ENCODE peak calls at places on chromosomes 11 and 22, in six cellular contexts. M is IMR-90, A is neuronal stem cell, P is H1, R is mesenchymal stem cell, U is trophoblast cell. B is an unnamed sample.

GRCh38 chr11:114259551-114259983 is 36.6 kb upstream of the NNMT start:
- DNase-seq in M (no peak), U (no peak), R (no peak), P (no peak), A (no peak), B (no peak)

GRCh38 chr11:119999220-119999619 is 138.7 kb downstream of the TRIM29 start:
- DNase-seq in M (no peak), A (no peak), P (no peak), U (no peak), R (peak; percentile 1), B (no peak)

GRCh38 chr11:72036687-72037086 is 38.0 kb downstream of the IL18BP start:
- DNase-seq in R (no peak), P (no peak), M (no peak), U (no peak), A (no peak), B (no peak)

GRCh38 chr11:71435278-71435951 is 12.8 kb downstream of the DHCR7 start:
- DNase-seq in M (no peak), P (no peak), R (no peak), U (no peak), A (no peak), B (no peak)

GRCh38 chr22:41517172-41518047 is 26.9 kb downstream of the POLR3H start:
- DNase-seq in A (peak; percentile 57), M (peak; percentile 46), P (peak; percentile 98), U (peak; percentile 80), R (peak; percentile 59), B (peak; percentile 64)

GRCh38 chr11:9448576-9449352 is 12.0 kb upstream of the ZNF143 start:
- DNase-seq in P (peak; percentile 47), M (no peak), U (no peak), A (no peak), R (no peak), B (no peak)

GRCh38 chr11:2129699-2130366 is 9.4 kb downstream of the IGF2 start:
- DNase-seq in M (no peak), A (no peak), U (no peak), P (peak; percentile 39), R (no peak), B (no peak)

GRCh38 chr11:56932572-56933235 is 56.0 kb upstream of the OR5AK2 start:
- DNase-seq in A (no peak), M (peak; percentile 28), U (peak; percentile 20), R (no peak), P (no peak), B (no peak)

DNA sequence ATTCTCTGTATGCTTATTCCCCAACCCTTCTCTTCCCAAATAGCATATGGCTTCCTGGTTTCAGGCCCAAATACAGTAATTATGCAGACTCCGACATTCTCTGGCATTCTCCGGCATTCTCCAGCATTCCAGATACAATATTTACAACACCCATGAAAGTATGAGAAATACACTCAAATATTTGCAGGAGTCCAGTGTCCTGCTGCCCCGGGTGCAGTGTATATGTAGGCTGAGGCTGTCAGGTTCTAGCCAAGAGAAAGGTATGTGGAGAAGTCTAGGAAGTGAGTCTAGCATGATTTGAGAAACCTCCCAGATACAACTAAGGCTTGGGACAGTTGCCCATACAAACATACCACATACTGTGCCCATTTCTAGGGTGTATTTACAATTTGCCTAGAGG is 160.7 kb downstream of the SOX6 start:
- DNase-seq in A (no peak), M (peak; percentile 65), R (no peak), U (peak; percentile 76), P (no peak), B (no peak)
- H4K91ac ChIP-seq in A (no peak overlapping the region), M (no peak overlapping the region), R (no peak overlapping the region), U (no peak overlapping the region), P (no peak overlapping the region), B (no peak overlapping the region)

DNA sequence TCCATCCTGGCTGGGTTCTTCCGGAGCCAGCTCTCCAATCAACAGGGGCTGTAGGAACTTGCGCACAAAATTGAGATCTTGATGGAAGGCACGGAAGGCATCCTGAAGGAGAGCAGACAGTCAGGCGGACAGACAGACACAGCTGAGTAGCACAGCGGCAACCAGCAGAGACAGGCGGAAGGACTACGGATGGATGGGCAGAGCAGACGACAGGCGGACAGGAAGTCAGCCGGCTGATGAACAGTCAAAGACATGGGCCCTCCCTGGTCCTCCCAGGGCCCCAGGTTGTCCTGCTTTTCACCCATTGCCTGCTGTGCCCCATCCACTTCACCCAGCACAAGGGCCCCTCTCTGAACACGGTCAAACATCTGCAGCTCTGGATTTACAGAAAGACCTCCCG is 11.3 kb downstream of the FADS3 start:
- DNase-seq in R (no peak), M (no peak), P (no peak), U (peak; percentile 54), A (no peak), B (no peak)
- H2BK5ac ChIP-seq in R (no peak overlapping the region), M (no peak overlapping the region), P (peak overlapping the region; percentile 52), U (no peak overlapping the region), A (no peak overlapping the region), B (no peak overlapping the region)

GRCh38 chr22:35346596-35347220 is 34.2 kb upstream of the HMOX1 start:
- DNase-seq in P (no peak), U (peak; percentile 43), A (no peak), R (no peak), M (no peak), B (no peak)
- H3K4me2 ChIP-seq in P (no peak overlapping the region), U (no peak overlapping the region), A (no peak overlapping the region), R (no peak overlapping the region), M (no peak overlapping the region), B (no peak overlapping the region)

GRCh38 chr11:46949297-46949696 is 12.7 kb downstream of the CSTPP1 start:
- DNase-seq in R (no peak), P (no peak), M (no peak), A (no peak), U (no peak), B (no peak)

GRCh38 chr11:46952553-46952952 is 16.0 kb downstream of the CSTPP1 start:
- DNase-seq in U (no peak), R (no peak), M (no peak), P (no peak), A (no peak), B (no peak)

GRCh38 chr11:46951864-46952263 is 15.3 kb downstream of the CSTPP1 start:
- DNase-seq in P (no peak), R (no peak), U (no peak), A (peak; percentile 31), M (peak; percentile 56), B (no peak)

GRCh38 chr11:46947399-46948077 is 11.0 kb downstream of the CSTPP1 start:
- DNase-seq in M (no peak), A (no peak), R (no peak), U (no peak), P (no peak), B (no peak)

DNA sequence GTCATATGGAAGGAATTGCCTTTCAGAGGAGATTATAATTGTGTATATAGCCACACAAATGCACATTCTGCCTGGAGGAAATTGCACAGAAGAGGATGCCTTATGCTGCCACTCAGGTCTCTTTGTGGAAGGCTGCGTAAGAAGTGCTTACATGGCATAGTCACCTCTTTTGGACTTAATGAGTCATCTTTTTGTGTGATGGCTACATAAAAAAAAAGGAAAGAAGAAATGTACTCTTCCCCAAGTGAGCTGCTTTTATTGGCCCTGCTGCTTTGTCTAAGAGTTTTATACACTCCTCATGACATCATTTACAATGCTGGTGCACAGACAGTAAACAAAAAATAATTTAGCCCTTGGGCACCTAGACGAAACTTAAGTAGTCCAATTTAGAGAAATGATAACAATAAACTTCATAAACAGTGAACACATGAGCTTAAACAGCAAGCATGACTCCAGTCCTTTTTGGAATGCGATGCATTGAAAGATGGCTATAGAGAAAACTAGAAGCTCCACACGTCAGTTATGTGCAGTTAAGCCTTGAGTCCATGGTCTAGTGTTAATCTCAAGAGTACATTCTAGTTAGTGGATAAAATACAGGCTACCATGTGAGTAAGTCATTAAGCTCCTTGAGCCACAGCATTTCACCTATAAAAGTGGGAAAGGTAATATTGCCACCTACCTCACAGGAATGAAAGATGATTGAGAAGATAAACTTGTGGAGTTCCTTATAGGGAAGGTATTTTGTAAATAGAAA is 12.0 kb downstream of the CSTPP1 start:
- DNase-seq in U (no peak), M (peak; percentile 91), R (peak; percentile 92), P (no peak), A (no peak), B (no peak)
- H4K91ac ChIP-seq in U (no peak overlapping the region), M (no peak overlapping the region), R (no peak overlapping the region), P (no peak overlapping the region), A (no peak overlapping the region), B (no peak overlapping the region)

GRCh38 chr11:88042238-88043032 is 132.8 kb downstream of the RAB38 start:
- DNase-seq in U (no peak), A (no peak), R (no peak), P (no peak), M (no peak), B (no peak)
- H2BK5ac ChIP-seq in U (no peak overlapping the region), A (no peak overlapping the region), R (no peak overlapping the region), P (no peak overlapping the region), M (no peak overlapping the region), B (no peak overlapping the region)

DNA sequence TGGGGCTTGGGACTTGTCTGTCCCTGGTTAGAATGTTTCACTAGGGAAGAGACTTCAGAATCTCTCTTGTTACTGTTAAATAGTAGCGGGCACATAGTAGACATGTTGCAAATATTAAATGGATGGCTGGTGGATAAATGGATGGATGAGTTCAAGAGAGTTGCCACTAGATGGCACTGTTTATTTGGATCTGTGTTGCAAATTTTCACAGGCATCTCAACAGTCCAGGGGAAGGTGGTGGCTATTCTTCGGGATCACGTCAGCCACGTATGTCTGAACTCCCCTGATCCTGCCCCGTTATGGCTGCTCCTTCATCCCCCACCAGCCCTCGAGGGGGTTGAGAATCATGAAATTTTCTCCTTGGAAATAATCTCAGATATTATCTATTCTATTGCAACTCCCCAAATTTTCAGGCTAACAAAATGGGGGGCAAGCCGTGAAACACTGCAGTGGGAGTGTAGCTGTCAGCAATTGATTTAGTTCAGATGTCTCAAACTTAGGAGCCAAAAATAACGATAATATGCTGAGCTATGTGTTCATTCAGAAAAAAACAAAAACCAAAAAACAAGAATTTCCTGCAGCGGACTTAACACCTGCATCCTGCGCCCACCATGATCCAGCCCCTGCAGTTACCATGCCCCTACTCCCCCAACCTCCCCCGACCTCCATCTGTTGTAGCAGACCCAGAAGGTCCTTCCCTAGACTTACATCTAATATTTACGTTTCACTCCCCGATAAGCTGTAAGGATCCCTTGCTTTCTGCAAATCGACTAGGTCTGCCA is 29.1 kb upstream of the BIRC3 start:
- DNase-seq in A (peak; percentile 40), P (no peak), U (peak; percentile 96), M (peak; percentile 82), R (peak; percentile 78), B (peak; percentile 46)
- H3K4me2 ChIP-seq in A (no peak overlapping the region), P (no peak overlapping the region), U (no peak overlapping the region), M (peak overlapping the region; percentile 31), R (peak overlapping the region; percentile 44), B (no peak overlapping the region)

DNA sequence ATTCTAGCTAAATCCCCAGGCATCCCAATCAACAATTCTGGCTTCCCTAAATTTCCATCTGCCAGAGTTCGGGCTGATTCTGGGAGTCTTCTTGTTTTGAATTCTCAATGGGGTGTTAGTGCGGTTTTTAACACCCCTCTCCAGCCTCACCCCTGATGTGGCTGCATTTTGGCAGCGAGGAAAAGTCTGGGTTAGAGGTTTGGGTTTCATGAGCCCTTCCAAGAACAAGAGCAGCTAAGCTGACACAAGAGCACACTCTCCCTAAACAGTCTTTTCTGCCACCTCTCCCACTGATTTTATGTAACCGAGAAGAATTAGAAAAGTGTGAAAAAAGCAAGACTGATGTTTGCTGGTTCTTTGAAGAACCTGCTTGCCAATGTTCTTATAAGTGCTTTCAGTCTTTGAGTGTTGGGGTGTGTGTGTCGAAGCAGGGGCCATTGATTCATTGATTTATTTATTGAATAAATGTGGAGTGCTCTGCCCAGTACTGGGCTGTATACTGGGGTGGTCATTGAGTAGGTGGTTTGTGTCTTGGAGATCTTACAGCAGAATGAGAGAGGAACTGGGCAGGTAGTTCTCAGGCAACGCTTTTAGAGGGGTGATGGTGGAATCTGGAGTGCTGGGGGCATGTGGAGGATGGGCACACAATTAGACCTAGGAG is 101.5 kb downstream of the TRAF6 start:
- DNase-seq in A (no peak), P (no peak), U (no peak), M (no peak), R (no peak), B (no peak)
- H4K91ac ChIP-seq in A (no peak overlapping the region), P (no peak overlapping the region), U (peak overlapping the region; percentile 30), M (peak overlapping the region; percentile 42), R (peak overlapping the region; percentile 19), B (no peak overlapping the region)

B was measured in H9.